ENCODE peak calls at places on chromosomes 1 and 21, in nine cellular contexts. A, V, J, G, S, X, R, E and U are unnamed samples.

GRCh38 chr21:17527240-17527639 is 14.4 kb downstream of the CXADR start:
- DNase-seq in A (peak), V (no peak), J (no peak), G (peak), S (no peak), X (peak), R (no peak), E (no peak), U (no peak)

GRCh38 chr21:23162213-23162946 is 2164.2 kb downstream of the NCAM2 start:
- DNase-seq in A (no peak), V (no peak), J (no peak), G (peak), S (no peak), X (peak), R (no peak), E (no peak), U (no peak)

GRCh38 chr1:30692201-30692947 is 31.0 kb downstream of the MATN1 start:
- DNase-seq in A (no peak), V (no peak), J (no peak), G (no peak), S (no peak), X (no peak), R (peak), E (no peak), U (no peak)

GRCh38 chr1:145849356-145850165 is 4.1 kb downstream of the NUDT17 start:
- DNase-seq in A (peak), V (no peak), J (no peak), G (peak), S (no peak), X (no peak), R (no peak), E (no peak), U (no peak)

GRCh38 chr1:68511254-68511653 is 14.4 kb upstream of the DEPDC1 start:
- DNase-seq in A (no peak), V (no peak), J (no peak), G (no peak), S (no peak), X (no peak), R (no peak), E (no peak), U (no peak)

GRCh38 chr21:37507716-37508115 is 141.1 kb downstream of the DYRK1A start:
- DNase-seq in A (no peak), V (no peak), J (no peak), G (no peak), S (no peak), X (no peak), R (no peak), E (no peak), U (no peak)

GRCh38 chr1:200525167-200526123 is 95.1 kb downstream of the KIF14 start:
- DNase-seq in A (peak), V (no peak), J (peak), G (no peak), S (no peak), X (no peak), R (no peak), E (no peak), U (no peak)

GRCh38 chr1:173122958-173123852 is 72.5 kb upstream of the TNFSF18 start:
- DNase-seq in A (peak), V (peak), J (peak), G (peak), S (no peak), X (no peak), R (peak), E (peak), U (peak)

GRCh38 chr1:23029337-23029736 is 10.1 kb downstream of the KDM1A start:
- DNase-seq in A (no peak), V (no peak), J (no peak), G (no peak), S (no peak), X (no peak), R (no peak), E (no peak), U (no peak)

GRCh38 chr1:30763654-30764248 is 6.2 kb upstream of the LAPTM5 start:
- DNase-seq in A (peak), V (no peak), J (no peak), G (no peak), S (no peak), X (no peak), R (no peak), E (peak), U (no peak)

GRCh38 chr1:46174448-46175231 is at the start of gene TSPAN1:
- DNase-seq in A (peak), V (no peak), J (no peak), G (peak), S (no peak), X (no peak), R (no peak), E (peak), U (peak)

GRCh38 chr1:13523780-13524477 is 10.1 kb upstream of the LRRC38 start:
- DNase-seq in A (no peak), V (no peak), J (no peak), G (no peak), S (no peak), X (peak), R (no peak), E (no peak), U (no peak)

GRCh38 chr1:185696419-185697150 is 37.6 kb upstream of the HMCN1 start:
- DNase-seq in A (no peak), V (no peak), J (no peak), G (peak), S (no peak), X (peak), R (no peak), E (no peak), U (no peak)

GRCh38 chr1:36023098-36023769 is 60.7 kb upstream of the TEKT2 start:
- DNase-seq in A (peak), V (no peak), J (no peak), G (no peak), S (no peak), X (no peak), R (no peak), E (no peak), U (no peak)

GRCh38 chr1:243595527-243596206 is 254.4 kb downstream of the AKT3 start:
- DNase-seq in A (peak), V (no peak), J (no peak), G (peak), S (peak), X (peak), R (no peak), E (no peak), U (no peak)

GRCh38 chr1:14862114-14862513 is 263.6 kb downstream of the KAZN start:
- DNase-seq in A (no peak), V (no peak), J (no peak), G (no peak), S (no peak), X (no peak), R (no peak), E (no peak), U (no peak)

GRCh38 chr1:244207042-244207934 is 156.2 kb downstream of the ZBTB18 start:
- DNase-seq in A (peak), V (no peak), J (peak), G (no peak), S (no peak), X (no peak), R (no peak), E (no peak), U (no peak)

GRCh38 chr21:44485254-44485793 is 30.0 kb downstream of the LRRC3 start:
- DNase-seq in A (peak), V (no peak), J (peak), G (no peak), S (peak), X (no peak), R (no peak), E (peak), U (no peak)

GRCh38 chr21:44486302-44486701 is 31.0 kb downstream of the LRRC3 start:
- DNase-seq in A (no peak), V (no peak), J (no peak), G (no peak), S (no peak), X (no peak), R (no peak), E (no peak), U (no peak)

GRCh38 chr21:44487831-44488230 is 32.5 kb downstream of the LRRC3 start:
- DNase-seq in A (peak), V (no peak), J (no peak), G (no peak), S (peak), X (peak), R (no peak), E (no peak), U (no peak)

GRCh38 chr21:44484498-44485253 is 29.4 kb downstream of the LRRC3 start:
- DNase-seq in A (no peak), V (no peak), J (no peak), G (no peak), S (no peak), X (no peak), R (no peak), E (no peak), U (no peak)

GRCh38 chr21:44485796-44486195 is 30.5 kb downstream of the LRRC3 start:
- DNase-seq in A (no peak), V (no peak), J (no peak), G (no peak), S (no peak), X (no peak), R (no peak), E (no peak), U (no peak)
- H3K4me3 ChIP-seq in A (no peak), V (no peak), J (peak), G (no peak), S (no peak), X (no peak), R (no peak), E (no peak), U (no peak)

DNA sequence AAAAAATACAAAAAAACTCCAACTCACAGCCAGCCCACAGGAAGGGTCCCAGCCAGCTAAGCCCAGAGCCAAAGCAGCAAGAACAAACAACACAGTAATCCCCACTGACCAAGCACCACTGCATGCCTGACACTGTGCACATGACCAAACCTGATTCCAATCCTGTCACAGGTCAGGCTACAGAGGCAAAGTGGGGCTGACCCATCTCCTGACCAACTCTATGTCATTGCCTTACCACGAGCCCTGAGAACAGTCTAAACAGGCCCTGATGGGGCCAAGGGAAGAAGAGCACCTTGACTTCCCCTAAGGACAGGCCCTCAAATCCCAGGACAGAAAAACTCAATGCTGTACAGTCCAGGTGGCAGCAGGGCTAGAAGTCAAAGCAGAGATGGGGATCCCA is 2.4 kb downstream of the LSS start:
- DNase-seq in A (no peak), V (no peak), J (no peak), G (no peak), S (no peak), X (no peak), R (no peak), E (no peak), U (no peak)
- H3K4me3 ChIP-seq in A (peak), V (peak), J (no peak), G (no peak), S (no peak), X (peak), R (no peak), E (peak), U (no peak)

GRCh38 chr1:34126486-34126885 is 38.5 kb downstream of the CSMD2 start:
- DNase-seq in A (no peak), V (no peak), J (no peak), G (no peak), S (no peak), X (no peak), R (no peak), E (no peak), U (no peak)
- H3K4me3 ChIP-seq in A (no peak), V (no peak), J (no peak), G (no peak), S (no peak), X (no peak), R (no peak), E (no peak), U (no peak)

GRCh38 chr1:37948841-37949240 is 2.0 kb upstream of the INPP5B start:
- DNase-seq in A (no peak), V (no peak), J (no peak), G (no peak), S (no peak), X (no peak), R (peak), E (no peak), U (no peak)

GRCh38 chr1:37948160-37948559 is 1.3 kb upstream of the INPP5B start:
- DNase-seq in A (no peak), V (no peak), J (no peak), G (no peak), S (no peak), X (no peak), R (no peak), E (no peak), U (no peak)

GRCh38 chr1:37945743-37946702 is 830 bp downstream of the INPP5B start:
- DNase-seq in A (peak), V (peak), J (peak), G (no peak), S (no peak), X (no peak), R (peak), E (peak), U (peak)

GRCh38 chr1:37946703-37947360 is at the start of gene INPP5B:
- DNase-seq in A (peak), V (peak), J (peak), G (no peak), S (peak), X (no peak), R (peak), E (peak), U (peak)

DNA sequence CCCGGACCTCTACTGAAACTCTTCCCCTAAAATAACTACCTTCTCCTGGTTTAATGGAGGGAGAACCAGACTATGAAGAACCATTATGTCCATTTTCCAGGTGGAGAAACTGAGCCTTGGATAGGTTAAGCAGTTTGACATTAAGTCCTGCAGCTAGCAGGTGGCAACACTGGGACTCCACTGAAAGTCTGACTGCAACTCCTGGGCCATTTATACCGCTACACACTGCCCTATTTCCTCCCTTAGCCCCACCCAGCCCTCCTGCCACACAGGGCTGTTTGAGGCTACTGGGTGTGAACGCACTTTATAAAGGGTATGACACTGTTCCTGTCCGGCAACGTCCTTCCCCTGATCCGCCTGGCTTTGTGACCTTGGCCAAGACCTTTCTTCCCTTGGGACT is 511 bp upstream of the INPP5B start:
- DNase-seq in A (no peak), V (no peak), J (no peak), G (no peak), S (no peak), X (no peak), R (no peak), E (no peak), U (no peak)
- H3K4me3 ChIP-seq in A (peak), V (peak), J (no peak), G (no peak), S (peak), X (no peak), R (no peak), E (peak), U (peak)

DNA sequence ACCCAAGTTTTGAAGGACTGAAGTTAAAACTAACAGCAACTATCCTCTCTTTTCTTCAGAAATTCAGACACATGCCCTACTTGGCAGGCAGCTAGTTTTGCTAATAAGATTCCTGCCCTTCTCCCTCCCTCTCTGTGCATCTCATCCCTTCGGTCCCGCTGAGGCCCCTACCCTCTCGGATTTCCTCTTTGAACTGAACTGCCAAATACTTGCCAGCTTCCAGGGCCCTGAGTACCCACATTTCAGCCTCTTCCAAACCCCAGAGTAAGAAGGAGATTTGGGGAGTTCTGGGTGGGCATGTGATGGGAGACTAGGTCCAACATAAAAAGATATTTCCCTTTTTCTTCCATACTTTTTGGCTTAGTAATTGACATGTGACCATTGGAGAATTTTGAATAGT is 116.6 kb upstream of the JUN start:
- DNase-seq in A (peak), V (no peak), J (no peak), G (no peak), S (no peak), X (no peak), R (no peak), E (no peak), U (no peak)
- H3K4me3 ChIP-seq in A (no peak), V (no peak), J (no peak), G (no peak), S (no peak), X (no peak), R (no peak), E (no peak), U (no peak)